ENCODE peak calls at places on chromosomes 11 and 22, in eight cellular contexts. W, G, A, S, N, D, M and O are unnamed samples.

GRCh38 chr11:124075841-124076571 is 34.9 kb upstream of the OR10G7 start:
- DNase-seq in W (no peak), G (no peak), A (no peak), S (no peak), N (no peak), D (no peak), M (no peak), O (no peak)

GRCh38 chr11:120222916-120223315 is 12.1 kb downstream of the OAF start:
- DNase-seq in W (no peak), G (no peak), A (no peak), S (no peak), N (no peak), D (no peak), M (no peak), O (no peak)

GRCh38 chr11:61406067-61406466 is 13.7 kb downstream of the TMEM216 start:
- DNase-seq in W (no peak), G (no peak), A (no peak), S (no peak), N (no peak), D (no peak), M (no peak), O (no peak)

GRCh38 chr11:93773601-93774200 is 10.4 kb upstream of the MED17 start:
- DNase-seq in W (no peak), G (no peak), A (no peak), S (no peak), N (no peak), D (no peak), M (no peak), O (no peak)

GRCh38 chr22:25050566-25050965 is 98.0 kb downstream of the KIAA1671 start:
- DNase-seq in W (no peak), G (no peak), A (no peak), S (no peak), N (no peak), D (no peak), M (no peak), O (no peak)

GRCh38 chr22:36358533-36359171 is 29.1 kb downstream of the MYH9 start:
- DNase-seq in W (no peak), G (no peak), A (no peak), S (no peak), N (no peak), D (no peak), M (no peak), O (no peak)

GRCh38 chr11:20840341-20840740 is 171.0 kb downstream of the NELL1 start:
- DNase-seq in W (no peak), G (no peak), A (no peak), S (no peak), N (no peak), D (no peak), M (no peak), O (no peak)

GRCh38 chr11:125451400-125452124 is 44.5 kb downstream of the FEZ1 start:
- DNase-seq in W (peak; percentile 63), G (peak; percentile 51), A (peak; percentile 44), S (peak; percentile 25), N (peak; percentile 80), D (no peak), M (peak; percentile 30), O (no peak)

GRCh38 chr11:10580625-10581024 is 12.2 kb upstream of the LYVE1 start:
- DNase-seq in W (no peak), G (no peak), A (no peak), S (peak; percentile 43), N (no peak), D (no peak), M (no peak), O (no peak)

GRCh38 chr11:119607726-119608125 is 121.3 kb downstream of the NECTIN1 start:
- DNase-seq in W (no peak), G (no peak), A (no peak), S (no peak), N (no peak), D (no peak), M (no peak), O (no peak)

GRCh38 chr11:132278801-132279574 is 908.6 kb downstream of the NTM start:
- DNase-seq in W (no peak), G (no peak), A (no peak), S (peak; percentile 72), N (no peak), D (no peak), M (peak; percentile 12), O (no peak)

GRCh38 chr22:26045855-26046254 is 123.4 kb upstream of the SEZ6L start:
- DNase-seq in W (no peak), G (no peak), A (no peak), S (no peak), N (no peak), D (no peak), M (no peak), O (no peak)

GRCh38 chr11:30960387-30960992 is 374.3 kb upstream of the MPPED2 start:
- DNase-seq in W (no peak), G (no peak), A (no peak), S (peak; percentile 47), N (no peak), D (no peak), M (no peak), O (no peak)

GRCh38 chr11:36631704-36632287 is 33.8 kb upstream of the RAG2 start:
- DNase-seq in W (no peak), G (no peak), A (no peak), S (no peak), N (no peak), D (no peak), M (no peak), O (no peak)

GRCh38 chr22:41048791-41049717 is 43.3 kb upstream of the EP300 start:
- DNase-seq in W (peak; percentile 73), G (peak; percentile 26), A (peak; percentile 34), S (peak; percentile 80), N (peak; percentile 83), D (peak; percentile 79), M (peak; percentile 37), O (no peak)

GRCh38 chr11:2448661-2449547 is 4.1 kb downstream of the KCNQ1 start:
- DNase-seq in W (no peak), G (no peak), A (no peak), S (no peak), N (no peak), D (no peak), M (no peak), O (no peak)

GRCh38 chr11:72814831-72815618 is 814 bp downstream of the ATG16L2 start:
- DNase-seq in W (peak; percentile 46), G (peak; percentile 71), A (no peak), S (peak; percentile 54), N (no peak), D (no peak), M (no peak), O (no peak)

GRCh38 chr11:34825315-34825669 is 90.9 kb downstream of the APIP start:
- DNase-seq in W (no peak), G (no peak), A (no peak), S (no peak), N (no peak), D (no peak), M (no peak), O (no peak)

GRCh38 chr11:34826384-34826726 is 89.8 kb downstream of the APIP start:
- DNase-seq in W (no peak), G (no peak), A (no peak), S (no peak), N (no peak), D (no peak), M (no peak), O (no peak)

GRCh38 chr11:34824425-34824824 is 91.8 kb downstream of the APIP start:
- DNase-seq in W (no peak), G (no peak), A (no peak), S (no peak), N (no peak), D (no peak), M (no peak), O (no peak)

GRCh38 chr11:34827239-34827638 is 88.9 kb downstream of the APIP start:
- DNase-seq in W (no peak), G (no peak), A (no peak), S (no peak), N (no peak), D (no peak), M (no peak), O (no peak)

GRCh38 chr11:34825670-34826383 is 90.4 kb downstream of the APIP start:
- DNase-seq in W (no peak), G (peak; percentile 26), A (no peak), S (no peak), N (no peak), D (no peak), M (no peak), O (no peak)
- TF ChIP-seq POLR2A in W (no peak), G (no peak), A (no peak), S (no peak), N (no peak), D (no peak), M (no peak), O (no peak)

DNA sequence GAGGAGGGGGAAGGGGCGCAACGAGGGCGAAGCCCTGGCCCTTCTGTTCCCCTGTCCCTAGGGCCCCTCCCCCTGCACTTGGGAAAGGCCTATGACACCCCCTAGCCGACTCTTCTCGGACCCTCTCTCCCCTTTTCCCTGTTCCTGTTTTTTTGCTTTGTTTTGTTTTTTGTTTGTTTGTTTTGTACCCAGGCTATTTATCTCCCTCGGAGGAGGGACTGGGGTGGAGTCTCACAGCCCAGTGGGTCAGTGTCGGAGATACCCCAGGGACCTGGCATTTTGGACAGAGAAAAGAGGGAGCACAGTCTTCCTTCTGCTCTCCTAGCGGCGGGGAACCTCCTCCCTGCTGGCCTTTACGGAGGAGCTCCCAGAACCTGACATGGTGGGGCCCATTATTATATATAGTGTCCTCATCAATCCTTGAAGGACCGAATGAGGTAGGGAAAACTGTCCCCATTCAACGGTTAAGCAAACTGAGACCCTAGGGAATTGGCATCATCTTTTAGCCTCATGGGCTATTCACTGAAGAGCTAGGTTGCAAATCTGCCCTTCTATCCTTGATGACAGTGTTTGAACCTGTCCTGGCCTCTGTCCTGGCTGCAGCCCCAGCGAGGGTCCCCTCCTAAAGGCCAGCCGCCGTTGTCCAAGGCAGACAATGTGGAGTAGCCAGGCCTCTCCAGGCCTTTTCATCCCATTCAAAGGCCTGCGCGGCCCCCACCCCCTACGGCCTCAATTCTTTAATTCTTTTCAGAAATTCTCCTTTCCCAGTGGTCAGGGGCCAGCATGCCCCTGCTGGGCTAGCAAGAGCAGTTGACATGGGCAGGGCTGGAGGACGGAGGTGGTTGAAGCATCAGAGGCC is 905 bp downstream of the EMID1 start:
- DNase-seq in W (no peak), G (no peak), A (no peak), S (no peak), N (no peak), D (no peak), M (no peak), O (no peak)
- H3K4me3 ChIP-seq in W (peak overlapping the region; percentile 46), G (peak overlapping the region; percentile 76), A (peak overlapping the region; percentile 31), S (peak overlapping the region; percentile 34), N (peak overlapping the region; percentile 63), D (peak overlapping the region; percentile 66), M (peak overlapping the region; percentile 26), O (peak overlapping the region; percentile 31)

GRCh38 chr11:67468835-67469811 is at the start of gene TMEM134:
- DNase-seq in W (peak; percentile 90), G (peak; percentile 94), A (peak; percentile 88), S (peak; percentile 87), N (peak; percentile 96), D (peak; percentile 90), M (peak; percentile 79), O (peak; percentile 38)
- TF ChIP-seq POLR2A in W (peak; percentile 51), G (peak; percentile 82), A (peak; percentile 10), S (peak; percentile 79), N (no peak), D (peak; percentile 76), M (peak; percentile 74), O (peak; percentile 89)

GRCh38 chr22:45435544-45436139 is 22.1 kb downstream of the RIBC2 start:
- DNase-seq in W (peak; percentile 85), G (peak; percentile 70), A (peak; percentile 91), S (peak; percentile 90), N (peak; percentile 94), D (peak; percentile 92), M (peak; percentile 92), O (no peak)
- H3K4me3 ChIP-seq in W (no peak overlapping the region), G (no peak overlapping the region), A (no peak overlapping the region), S (no peak overlapping the region), N (no peak overlapping the region), D (no peak overlapping the region), M (no peak overlapping the region), O (peak overlapping the region; percentile 35)